ENCODE peak calls at places on chromosomes 1 and 21, in four cellular contexts. H, Y, B and Z are unnamed samples.

GRCh38 chr1:15256584-15256983 is 9.6 kb downstream of the FHAD1 start:
- DNase-seq in H (no peak), Y (no peak), B (no peak), Z (no peak)

GRCh38 chr1:26112407-26112775 is 767 bp downstream of the PDIK1L start:
- DNase-seq in H (no peak), Y (no peak), B (peak), Z (no peak)

GRCh38 chr1:175176246-175176645 is 16.3 kb downstream of the KIAA0040 start:
- DNase-seq in H (no peak), Y (no peak), B (no peak), Z (no peak)

GRCh38 chr1:96306809-96307208 is 414.8 kb upstream of the PTBP2 start:
- DNase-seq in H (no peak), Y (no peak), B (no peak), Z (no peak)

GRCh38 chr1:64469614-64469976 is 334 bp upstream of the CACHD1 start:
- DNase-seq in H (peak), Y (no peak), B (no peak), Z (no peak)

GRCh38 chr1:219171192-219171935 is 2.3 kb upstream of the LYPLAL1 start:
- DNase-seq in H (no peak), Y (no peak), B (no peak), Z (no peak)

GRCh38 chr1:227943354-227943753 is 4.4 kb downstream of the WNT9A start:
- DNase-seq in H (no peak), Y (no peak), B (no peak), Z (no peak)

GRCh38 chr1:88877382-88877825 is 14.0 kb downstream of the GTF2B start:
- DNase-seq in H (no peak), Y (peak), B (peak), Z (no peak)

GRCh38 chr1:30763654-30764248 is 6.2 kb upstream of the LAPTM5 start:
- DNase-seq in H (peak), Y (no peak), B (peak), Z (no peak)

GRCh38 chr1:218739426-218739825 is 394.3 kb downstream of the TGFB2 start:
- DNase-seq in H (no peak), Y (no peak), B (no peak), Z (peak)

GRCh38 chr1:235893840-235894239 is 27.1 kb upstream of the LYST start:
- DNase-seq in H (no peak), Y (no peak), B (no peak), Z (no peak)

GRCh38 chr1:69737527-69738176 is 169.9 kb downstream of the LRRC7 start:
- DNase-seq in H (peak), Y (peak), B (peak), Z (peak)

GRCh38 chr21:14945176-14945575 is 119.6 kb downstream of the NRIP1 start:
- DNase-seq in H (no peak), Y (no peak), B (no peak), Z (no peak)

GRCh38 chr1:192263436-192263835 is 53.4 kb upstream of the RGS21 start:
- DNase-seq in H (no peak), Y (no peak), B (peak), Z (no peak)

GRCh38 chr21:35410123-35410522 is 361.0 kb upstream of the RUNX1 start:
- DNase-seq in H (no peak), Y (no peak), B (no peak), Z (no peak)

GRCh38 chr1:203669739-203670138 is 43.1 kb downstream of the ATP2B4 start:
- DNase-seq in H (no peak), Y (peak), B (peak), Z (no peak)

GRCh38 chr1:54227091-54227602 is 27.2 kb downstream of the MRPL37 start:
- DNase-seq in H (no peak), Y (peak), B (no peak), Z (no peak)

GRCh38 chr21:15051652-15052554 is 12.9 kb downstream of the NRIP1 start:
- DNase-seq in H (no peak), Y (peak), B (no peak), Z (no peak)

GRCh38 chr1:47906009-47906432 is 91.2 kb downstream of the TRABD2B start:
- DNase-seq in H (no peak), Y (peak), B (peak), Z (no peak)

GRCh38 chr1:23148084-23148483 is 20.6 kb downstream of the LUZP1 start:
- DNase-seq in H (no peak), Y (no peak), B (peak), Z (no peak)

GRCh38 chr1:219385786-219386427 is 212.2 kb downstream of the LYPLAL1 start:
- DNase-seq in H (peak), Y (peak), B (peak), Z (peak)

GRCh38 chr1:220565670-220566069 is 37.7 kb downstream of the MARK1 start:
- DNase-seq in H (no peak), Y (no peak), B (no peak), Z (no peak)

GRCh38 chr1:68178821-68179490 is 53.4 kb downstream of the WLS start:
- DNase-seq in H (no peak), Y (no peak), B (peak), Z (no peak)

GRCh38 chr1:198929961-198930599 is 291.2 kb downstream of the PTPRC start:
- DNase-seq in H (no peak), Y (peak), B (no peak), Z (no peak)

GRCh38 chr1:45687014-45687752 is 798 bp upstream of the TMEM69 start:
- DNase-seq in H (peak), Y (peak), B (peak), Z (peak)
- TF ChIP-seq POLR2A in H (peak), Y (peak), B (peak), Z (peak)

GRCh38 chr1:117363591-117364048 is 3.6 kb upstream of the MAN1A2 start:
- DNase-seq in H (no peak), Y (no peak), B (no peak), Z (no peak)
- H3K27ac ChIP-seq in H (peak), Y (no peak), B (no peak), Z (no peak)

GRCh38 chr21:46266946-46267345 is 18.5 kb downstream of the MCM3AP start:
- DNase-seq in H (no peak), Y (no peak), B (no peak), Z (no peak)

GRCh38 chr21:46268371-46268770 is 17.0 kb downstream of the MCM3AP start:
- DNase-seq in H (no peak), Y (no peak), B (no peak), Z (no peak)

GRCh38 chr21:46265736-46266525 is 19.5 kb downstream of the MCM3AP start:
- DNase-seq in H (no peak), Y (no peak), B (no peak), Z (no peak)

GRCh38 chr21:46273341-46273740 is 12.1 kb downstream of the MCM3AP start:
- DNase-seq in H (no peak), Y (no peak), B (no peak), Z (no peak)

DNA sequence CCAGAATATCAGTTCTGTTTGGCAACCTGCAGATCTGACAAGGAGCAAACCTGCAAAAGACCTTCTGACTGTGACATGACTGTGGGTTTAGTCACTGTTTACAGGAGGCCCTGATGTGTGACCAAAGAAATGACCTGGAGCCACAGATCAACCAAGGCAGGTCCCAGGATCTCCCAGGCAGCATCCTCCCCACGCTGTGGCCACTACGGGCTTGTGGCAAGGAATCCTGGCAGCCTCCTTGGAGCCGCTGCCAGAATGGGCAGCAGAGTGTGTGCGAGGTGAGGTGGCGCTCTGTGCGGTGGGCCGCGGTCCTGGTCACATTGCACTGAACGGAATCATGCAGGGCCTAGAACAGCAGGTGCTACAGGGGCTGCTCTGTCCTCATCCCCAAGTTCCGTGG is 15.9 kb downstream of the MCM3AP start:
- DNase-seq in H (no peak), Y (no peak), B (no peak), Z (no peak)
- TF ChIP-seq POLR2A in H (no peak), Y (no peak), B (no peak), Z (no peak)

GRCh38 chr1:109802901-109803561 is 39.3 kb upstream of the EPS8L3 start:
- DNase-seq in H (no peak), Y (no peak), B (peak), Z (no peak)
- H3K27ac ChIP-seq in H (no peak), Y (peak), B (no peak), Z (no peak)

GRCh38 chr1:43358746-43359693 is at the start of gene CDC20:
- DNase-seq in H (peak), Y (peak), B (peak), Z (peak)
- TF ChIP-seq POLR2A in H (peak), Y (peak), B (no peak), Z (peak)

GRCh38 chr1:42765832-42766722 is 751 bp downstream of the P3H1 start:
- DNase-seq in H (peak), Y (peak), B (peak), Z (no peak)

GRCh38 chr1:42765271-42765670 is 1.6 kb downstream of the P3H1 start:
- DNase-seq in H (no peak), Y (no peak), B (peak), Z (no peak)

GRCh38 chr1:42766723-42767509 is at the start of the genes C1orf50 and P3H1:
- DNase-seq in H (peak), Y (peak), B (peak), Z (peak)

GRCh38 chr1:42768172-42768571 is 1.1 kb downstream of the C1orf50 start:
- DNase-seq in H (no peak), Y (no peak), B (no peak), Z (no peak)

DNA sequence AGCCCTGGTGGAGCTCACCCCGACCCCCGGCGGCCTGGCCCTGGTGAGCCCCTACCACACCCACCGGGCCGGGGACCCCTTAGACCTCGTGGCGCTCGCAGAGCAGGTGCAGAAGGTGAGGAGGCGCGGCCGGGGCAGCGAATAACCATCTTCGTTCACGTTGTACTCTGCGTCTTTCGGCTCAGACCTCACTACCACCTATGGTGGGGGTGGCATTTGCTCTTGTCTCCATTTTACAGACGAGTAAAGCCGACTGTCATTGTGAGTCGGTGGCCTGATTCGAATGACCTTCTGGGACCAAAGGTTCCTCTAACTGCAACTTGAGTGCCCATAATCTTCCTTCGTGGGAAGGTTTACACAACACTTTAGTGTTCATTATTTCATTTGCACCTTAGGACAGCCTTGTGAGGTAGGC is 468 bp downstream of the C1orf50 start:
- DNase-seq in H (no peak), Y (no peak), B (no peak), Z (no peak)
- H3K27ac ChIP-seq in H (peak), Y (peak), B (peak), Z (peak)

DNA sequence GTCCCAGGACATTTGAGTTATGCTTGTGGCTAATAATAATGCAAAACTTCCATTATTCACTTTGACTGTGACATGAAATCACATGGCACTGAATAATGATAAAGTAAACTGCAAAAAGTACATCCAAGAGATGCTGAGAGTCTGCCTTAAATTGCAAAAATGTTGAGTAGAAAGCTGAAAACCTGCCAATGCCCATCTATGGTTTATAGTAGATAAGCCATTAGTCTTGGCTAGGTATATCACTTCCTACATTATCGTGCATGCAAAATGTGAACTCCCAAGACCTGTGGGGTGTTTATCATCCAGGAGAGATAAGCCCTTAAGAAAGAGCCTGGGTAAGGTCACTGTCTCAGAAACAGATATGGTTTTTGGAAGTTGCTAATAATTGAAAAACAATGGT is 208.7 kb upstream of the DPYD start:
- DNase-seq in H (no peak), Y (no peak), B (no peak), Z (no peak)
- TF ChIP-seq POLR2A in H (no peak), Y (no peak), B (no peak), Z (no peak)

DNA sequence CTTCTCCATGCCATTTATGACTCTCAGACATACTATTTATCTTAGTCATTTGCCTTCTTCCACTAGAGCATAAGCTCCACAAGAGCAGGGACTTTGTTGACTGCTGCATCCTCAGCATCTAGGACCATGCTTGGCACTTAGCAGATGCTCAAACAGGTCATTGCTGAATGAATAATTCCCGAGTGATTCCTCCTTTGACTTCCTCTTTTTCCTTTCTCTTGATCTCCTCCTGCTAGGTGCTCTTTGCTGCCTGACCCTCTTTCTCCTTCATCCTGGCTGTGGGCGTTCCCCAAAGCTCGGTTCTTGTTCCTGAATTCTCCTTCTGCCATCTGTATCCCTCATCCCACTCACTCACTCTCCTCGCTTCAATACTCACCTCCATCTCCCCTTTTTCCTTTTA is 23.5 kb downstream of the SYT6 start:
- DNase-seq in H (no peak), Y (no peak), B (no peak), Z (no peak)
- H3K27ac ChIP-seq in H (no peak), Y (no peak), B (no peak), Z (no peak)

DNA sequence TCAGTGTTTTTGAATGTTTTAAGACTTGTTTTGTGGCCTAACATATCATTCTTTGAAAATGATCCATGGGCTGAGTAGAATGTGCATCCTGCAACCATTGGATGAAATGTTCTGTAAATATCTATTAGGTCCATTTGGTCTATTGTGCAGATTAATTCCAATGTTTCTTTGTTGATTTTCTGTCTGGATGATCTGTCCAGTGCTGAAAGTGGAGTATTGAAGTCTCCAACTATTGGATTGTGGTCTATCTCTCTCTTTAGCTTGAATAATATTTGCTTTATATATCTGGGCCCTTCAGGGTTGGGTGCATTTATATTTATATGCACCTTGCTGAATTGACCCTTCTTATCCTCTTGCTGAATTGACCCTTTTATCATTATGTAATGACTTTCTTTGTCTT is 181.5 kb downstream of the DNAH14 start:
- DNase-seq in H (no peak), Y (no peak), B (no peak), Z (no peak)
- TF ChIP-seq POLR2A in H (no peak), Y (no peak), B (no peak), Z (no peak)

GRCh38 chr1:37255868-37256267 is 218.5 kb upstream of the ZC3H12A start:
- DNase-seq in H (no peak), Y (no peak), B (no peak), Z (no peak)

GRCh38 chr1:37257646-37258045 is 216.7 kb upstream of the ZC3H12A start:
- DNase-seq in H (no peak), Y (no peak), B (no peak), Z (no peak)

GRCh38 chr1:37259019-37259418 is 215.4 kb upstream of the ZC3H12A start:
- DNase-seq in H (no peak), Y (no peak), B (no peak), Z (no peak)

GRCh38 chr1:37258068-37258467 is 216.3 kb upstream of the ZC3H12A start:
- DNase-seq in H (no peak), Y (no peak), B (no peak), Z (no peak)

DNA sequence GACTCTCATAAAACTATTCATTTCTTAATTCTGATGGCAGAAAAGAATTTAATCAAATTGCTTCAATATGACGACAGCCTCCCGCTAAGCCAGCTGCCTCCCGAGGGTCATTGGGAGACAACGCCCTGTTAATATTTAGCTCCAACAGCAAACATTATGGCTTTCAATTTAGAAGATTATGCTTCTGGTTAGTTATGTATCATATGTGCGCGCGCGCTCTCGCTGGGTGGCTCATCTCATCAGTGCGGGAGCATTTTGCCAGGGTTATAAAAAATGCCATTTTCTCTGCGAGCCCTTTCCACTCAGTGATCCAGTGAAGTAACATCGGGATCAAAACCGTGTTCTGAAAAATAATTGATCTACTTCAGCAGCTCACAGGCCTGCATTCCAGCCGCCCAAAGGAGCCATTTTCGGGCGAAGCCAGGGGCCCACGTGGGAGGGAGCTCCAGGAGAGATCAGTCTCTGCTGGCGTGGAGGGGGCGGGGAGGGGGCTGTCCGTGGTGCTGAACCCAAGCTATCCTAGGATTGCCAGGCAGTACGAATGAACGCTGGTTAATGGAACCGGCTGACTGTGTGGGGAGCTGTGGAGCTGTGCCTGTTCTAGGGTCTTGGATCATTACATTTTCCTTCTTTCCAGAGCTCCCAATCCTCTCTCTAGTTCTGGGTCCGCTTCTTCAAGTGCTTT is 219.1 kb upstream of the ZC3H12A start:
- DNase-seq in H (no peak), Y (peak), B (peak), Z (no peak)
- H3K27ac ChIP-seq in H (no peak), Y (no peak), B (no peak), Z (no peak)